ENCODE peak calls at places on chromosomes 12 and 14, in ten cellular contexts. U, E, D, C, T, X, O, W, I and K are unnamed samples.

GRCh38 chr12:117790948-117791347 is 177.8 kb downstream of the KSR2 start:
- DNase-seq in U (no peak), E (no peak), D (no peak), C (no peak), T (no peak), X (no peak), O (no peak), W (no peak), I (no peak), K (no peak)

GRCh38 chr14:23478109-23478698 is 8.7 kb downstream of the NGDN start:
- DNase-seq in U (peak), E (peak), D (peak), C (no peak), T (peak), X (peak), O (peak), W (peak), I (peak), K (no peak)

GRCh38 chr14:101022121-101022520 is 118.6 kb upstream of the RTL1 start:
- DNase-seq in U (no peak), E (peak), D (peak), C (no peak), T (no peak), X (no peak), O (peak), W (no peak), I (no peak), K (peak)

GRCh38 chr12:117069926-117070900 is 29.0 kb downstream of the TESC start:
- DNase-seq in U (no peak), E (no peak), D (no peak), C (no peak), T (no peak), X (no peak), O (no peak), W (no peak), I (no peak), K (no peak)

GRCh38 chr12:22333751-22334695 is 484 bp downstream of the ST8SIA1 start:
- DNase-seq in U (no peak), E (no peak), D (peak), C (peak), T (no peak), X (no peak), O (no peak), W (peak), I (no peak), K (no peak)

GRCh38 chr12:1798734-1799067 is 21.7 kb upstream of the LRTM2 start:
- DNase-seq in U (no peak), E (no peak), D (no peak), C (no peak), T (no peak), X (no peak), O (peak), W (no peak), I (no peak), K (peak)

GRCh38 chr14:63642656-63643382 is 1.1 kb upstream of the WDR89 start:
- DNase-seq in U (peak), E (no peak), D (no peak), C (no peak), T (no peak), X (no peak), O (no peak), W (no peak), I (no peak), K (no peak)

GRCh38 chr12:62919827-62920226 is 15.1 kb downstream of the PPM1H start:
- DNase-seq in U (peak), E (peak), D (no peak), C (no peak), T (peak), X (no peak), O (no peak), W (no peak), I (peak), K (no peak)

GRCh38 chr12:53200107-53200457 is 7.0 kb downstream of the ITGB7 start:
- DNase-seq in U (no peak), E (no peak), D (no peak), C (no peak), T (no peak), X (no peak), O (no peak), W (no peak), I (no peak), K (peak)

GRCh38 chr12:104991565-104992128 is 5.5 kb downstream of the NOPCHAP1 start:
- DNase-seq in U (no peak), E (no peak), D (no peak), C (no peak), T (no peak), X (no peak), O (no peak), W (no peak), I (no peak), K (no peak)

GRCh38 chr14:32458720-32459119 is 129.6 kb downstream of the AKAP6 start:
- DNase-seq in U (no peak), E (no peak), D (no peak), C (no peak), T (no peak), X (no peak), O (no peak), W (no peak), I (no peak), K (no peak)

GRCh38 chr14:37595809-37596595 is 573 bp downstream of the TTC6 start:
- DNase-seq in U (no peak), E (no peak), D (no peak), C (peak), T (peak), X (no peak), O (peak), W (no peak), I (no peak), K (peak)

GRCh38 chr14:37698840-37699777 is 103.7 kb downstream of the TTC6 start:
- DNase-seq in U (no peak), E (no peak), D (no peak), C (no peak), T (no peak), X (no peak), O (no peak), W (no peak), I (no peak), K (no peak)

GRCh38 chr12:131164096-131164872 is 210.6 kb downstream of the ADGRD1 start:
- DNase-seq in U (no peak), E (no peak), D (no peak), C (no peak), T (no peak), X (peak), O (no peak), W (no peak), I (no peak), K (no peak)

GRCh38 chr14:106850913-106851825 is 1324.8 kb downstream of the TMEM121 start:
- DNase-seq in U (no peak), E (no peak), D (no peak), C (peak), T (no peak), X (no peak), O (no peak), W (no peak), I (no peak), K (no peak)
- H3K4me3 ChIP-seq in U (no peak), E (no peak), D (no peak), C (no peak), T (no peak), X (no peak), O (no peak), W (no peak), I (no peak), K (no peak)

DNA sequence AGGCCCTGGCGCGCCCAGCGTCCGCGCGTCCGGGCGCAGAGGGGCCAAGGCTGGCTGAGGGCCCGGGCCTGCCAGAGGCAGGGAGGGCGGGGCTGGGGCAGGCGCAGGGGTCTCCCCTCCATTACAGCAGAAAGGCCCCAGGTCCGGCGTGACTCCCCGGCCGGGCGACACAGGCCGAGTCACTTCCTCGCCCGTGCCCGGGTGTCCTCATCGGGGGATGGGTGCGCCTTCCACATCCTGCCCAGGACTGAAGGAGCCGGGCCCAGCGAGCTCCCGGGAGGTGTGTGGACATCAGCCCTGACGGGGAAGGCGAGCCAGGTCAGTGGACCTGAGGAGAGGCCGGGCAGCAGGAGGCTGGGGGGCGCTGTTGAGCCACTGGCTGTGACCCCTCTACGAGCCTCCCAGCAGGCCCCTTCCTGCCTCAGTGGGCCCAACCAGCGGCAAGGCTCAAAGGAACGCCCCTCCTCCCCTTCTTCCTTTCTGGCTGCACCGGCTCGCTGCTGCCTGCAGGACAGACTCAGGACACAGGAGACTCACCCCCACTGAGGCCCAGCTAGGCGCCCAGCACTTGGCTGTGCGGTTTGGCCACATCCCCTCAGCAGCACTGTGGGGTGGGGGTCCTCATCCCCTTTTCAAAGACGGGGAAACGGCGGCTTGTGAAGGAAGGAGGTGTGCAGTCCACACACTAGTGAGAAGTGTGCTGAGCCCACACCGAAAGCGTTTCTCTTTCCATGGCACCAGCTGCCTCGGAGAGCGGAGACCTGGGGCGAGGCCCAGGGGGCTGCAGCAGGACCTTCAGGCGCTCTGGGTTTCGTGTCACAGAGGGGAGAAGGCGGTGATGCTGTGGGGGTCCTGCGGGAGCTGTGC is 606 bp downstream of the TNFAIP2 start:
- DNase-seq in U (peak), E (peak), D (no peak), C (peak), T (peak), X (no peak), O (no peak), W (no peak), I (no peak), K (no peak)
- TF ChIP-seq CTCF in U (peak), E (peak), D (no peak), C (no peak), T (peak), X (peak), O (no peak), W (peak), I (peak), K (peak)

GRCh38 chr12:111436266-111436665 is 30.5 kb downstream of the SH2B3 start:
- DNase-seq in U (no peak), E (no peak), D (no peak), C (no peak), T (no peak), X (no peak), O (no peak), W (no peak), I (no peak), K (peak)

GRCh38 chr12:111434680-111435338 is 29.1 kb downstream of the SH2B3 start:
- DNase-seq in U (peak), E (peak), D (peak), C (peak), T (no peak), X (peak), O (peak), W (no peak), I (peak), K (no peak)

GRCh38 chr12:111431772-111432171 is 26.0 kb downstream of the SH2B3 start:
- DNase-seq in U (peak), E (peak), D (no peak), C (no peak), T (no peak), X (no peak), O (no peak), W (no peak), I (no peak), K (no peak)

GRCh38 chr12:111435661-111436201 is 30.0 kb downstream of the SH2B3 start:
- DNase-seq in U (no peak), E (no peak), D (no peak), C (no peak), T (no peak), X (no peak), O (no peak), W (no peak), I (no peak), K (peak)

DNA sequence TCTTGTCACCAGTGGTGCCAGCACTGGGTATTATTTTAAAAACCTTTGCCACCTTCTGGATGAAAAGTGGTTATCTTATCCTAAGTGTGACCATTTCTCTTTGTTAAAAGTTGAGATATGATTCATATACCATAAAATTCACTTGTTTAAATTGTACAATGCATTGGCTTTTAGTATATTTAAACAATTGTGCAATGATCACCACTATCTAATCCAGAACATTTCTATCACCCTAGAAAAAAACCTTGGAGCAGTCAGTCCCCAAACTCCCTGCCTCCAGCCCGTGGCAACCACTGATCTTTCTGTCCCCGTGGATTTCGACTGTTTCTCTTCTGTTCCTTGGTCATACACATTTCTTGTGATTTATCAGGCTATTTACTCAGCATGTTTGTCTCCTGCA is 28.3 kb downstream of the SH2B3 start:
- DNase-seq in U (no peak), E (peak), D (no peak), C (no peak), T (no peak), X (no peak), O (no peak), W (no peak), I (no peak), K (no peak)
- H3K4me3 ChIP-seq in U (peak), E (no peak), D (peak), C (no peak), T (no peak), X (no peak), O (no peak), W (no peak), I (no peak), K (no peak)

DNA sequence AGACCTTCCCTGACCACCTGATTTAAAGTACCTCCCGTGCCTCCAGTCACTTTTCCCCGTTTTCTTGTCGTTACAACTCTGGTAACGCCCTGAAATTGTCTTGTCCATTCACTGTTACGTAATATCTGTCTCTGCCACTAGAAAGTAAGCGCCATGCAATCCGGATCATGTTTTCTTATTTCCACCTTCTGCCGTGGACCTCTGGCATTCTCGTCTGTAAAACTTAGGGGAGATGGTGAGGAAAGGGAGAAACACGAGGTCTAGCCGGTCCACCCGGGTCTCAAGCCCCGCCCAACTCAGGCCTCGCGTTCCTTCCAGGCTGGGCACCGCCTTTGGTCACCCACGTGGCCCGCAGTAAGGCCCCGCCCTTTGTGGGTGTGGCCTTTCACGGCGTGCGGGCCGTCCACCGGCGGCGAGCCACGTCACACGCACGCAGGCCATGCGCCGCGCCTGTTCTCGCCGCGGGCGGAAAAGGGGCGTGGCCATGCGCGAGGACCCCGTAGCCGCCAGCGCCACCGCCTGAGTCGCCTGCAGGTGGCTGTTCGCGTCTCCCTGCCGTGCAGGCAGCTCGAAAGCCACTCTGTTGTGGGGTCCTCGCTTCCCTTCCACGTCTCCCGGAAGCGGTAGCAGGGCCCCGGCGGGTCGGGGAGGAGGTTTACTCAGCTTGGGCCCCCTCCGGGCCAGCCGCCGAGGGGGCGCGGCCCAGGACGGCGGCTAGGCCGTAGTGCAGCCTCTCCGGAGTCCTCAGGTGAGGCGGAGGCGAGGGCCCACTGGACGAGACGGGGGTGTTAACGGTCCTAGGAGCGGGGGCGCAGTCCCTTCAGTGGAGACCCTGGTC is at the start of gene GOLGA5:
- DNase-seq in U (peak), E (peak), D (peak), C (peak), T (peak), X (peak), O (peak), W (peak), I (peak), K (peak)
- TF ChIP-seq CTCF in U (no peak), E (no peak), D (no peak), C (peak), T (no peak), X (no peak), O (no peak), W (no peak), I (no peak), K (no peak)

GRCh38 chr14:35222872-35223471 is 69.2 kb upstream of the PSMA6 start:
- DNase-seq in U (no peak), E (no peak), D (no peak), C (no peak), T (no peak), X (no peak), O (no peak), W (no peak), I (no peak), K (no peak)
- H3K4me3 ChIP-seq in U (no peak), E (no peak), D (no peak), C (no peak), T (no peak), X (no peak), O (no peak), W (no peak), I (no peak), K (no peak)

GRCh38 chr14:67623114-67623513 is 3.4 kb downstream of the ARG2 start:
- DNase-seq in U (peak), E (no peak), D (no peak), C (no peak), T (peak), X (peak), O (no peak), W (no peak), I (no peak), K (no peak)

GRCh38 chr14:67620217-67620789 is 583 bp downstream of the ARG2 start:
- DNase-seq in U (peak), E (peak), D (no peak), C (no peak), T (peak), X (peak), O (peak), W (peak), I (peak), K (no peak)

GRCh38 chr14:67618617-67619063 is 1.1 kb upstream of the ARG2 start:
- DNase-seq in U (peak), E (peak), D (peak), C (no peak), T (peak), X (peak), O (no peak), W (peak), I (peak), K (no peak)

GRCh38 chr14:67622675-67623074 is 3.0 kb downstream of the ARG2 start:
- DNase-seq in U (peak), E (peak), D (no peak), C (no peak), T (peak), X (peak), O (no peak), W (peak), I (peak), K (no peak)

DNA sequence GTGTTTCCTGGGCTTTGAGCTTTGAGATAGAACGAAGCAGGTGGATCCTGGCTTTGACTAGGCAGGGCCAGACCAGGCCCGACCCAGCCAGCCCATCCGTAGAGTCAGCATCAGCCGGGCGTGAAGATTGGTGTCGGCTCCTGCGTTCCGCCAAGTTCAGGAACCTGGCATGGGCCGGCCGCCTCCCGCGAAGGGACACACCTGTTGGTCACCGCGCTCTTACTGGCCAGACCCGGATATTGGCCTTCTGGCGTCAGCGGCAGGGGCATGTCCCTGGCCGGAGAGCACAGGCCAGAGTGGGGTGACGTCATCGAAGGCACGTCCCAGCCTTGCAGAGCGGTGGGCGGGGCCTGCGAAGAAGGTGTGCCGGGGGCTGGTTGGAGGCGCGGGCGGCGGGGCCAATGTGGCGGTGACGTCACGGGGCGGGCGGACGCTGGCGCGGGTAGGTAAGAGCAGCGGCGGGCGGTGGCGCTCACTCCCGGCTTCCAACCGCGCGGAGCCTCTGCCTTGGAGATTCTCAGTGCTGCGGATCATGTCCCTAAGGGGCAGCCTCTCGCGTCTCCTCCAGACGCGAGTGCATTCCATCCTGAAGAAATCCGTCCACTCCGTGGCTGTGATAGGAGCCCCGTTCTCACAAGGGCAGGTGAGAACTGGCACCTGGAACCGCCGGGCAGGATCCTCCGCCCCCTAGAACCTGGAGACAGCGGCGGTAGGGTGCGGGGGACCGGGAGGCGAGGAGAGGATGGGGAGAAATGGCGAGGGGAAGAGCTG is at the start of gene ARG2:
- DNase-seq in U (peak), E (peak), D (peak), C (peak), T (peak), X (peak), O (peak), W (peak), I (peak), K (peak)
- TF ChIP-seq CTCF in U (no peak), E (no peak), D (no peak), C (no peak), T (peak), X (no peak), O (no peak), W (peak), I (no peak), K (peak)